ENCODE peak calls at places on chromosome 10, in nine cellular contexts. H, C, Z, O, U, G, P, E and A are unnamed samples. For H3K36me3, the result is how much of the 10 kb centered on the place peaks cover.

GRCh38 chr10:26860026-26860541 is 674 bp downstream of the ABI1 start:
- DNase-seq in E (peak), H (no peak), O (peak), U (peak), P (peak), Z (no peak), G (peak), C (peak), A (peak)

GRCh38 chr10:15349133-15349532 is 22.0 kb downstream of the FAM171A1 start:
- DNase-seq in H (no peak), E (no peak), P (no peak), C (no peak), U (no peak), Z (no peak), O (no peak), G (no peak), A (no peak)

GRCh38 chr10:79286318-79286951 is 60.8 kb upstream of the PPIF start:
- DNase-seq in G (no peak), U (no peak), H (peak), Z (no peak), E (peak), C (peak), P (peak), O (no peak), A (no peak)

GRCh38 chr10:29140991-29141390 is 147.9 kb upstream of the LYZL1 start:
- DNase-seq in O (peak), Z (no peak), C (peak), E (no peak), P (no peak), H (no peak), U (no peak), G (peak), A (no peak)

GRCh38 chr10:76278811-76279460 is 847.5 kb downstream of the LRMDA start:
- DNase-seq in G (no peak), P (no peak), O (no peak), H (no peak), U (no peak), Z (no peak), C (peak), E (no peak), A (no peak)

GRCh38 chr10:80290474-80291220 is 1.2 kb upstream of the MAT1A start:
- DNase-seq in G (no peak), P (no peak), U (no peak), O (no peak), Z (no peak), E (no peak), H (no peak), C (no peak), A (peak)

GRCh38 chr10:122707535-122707934 is 7.9 kb upstream of the C10orf120 start:
- DNase-seq in P (no peak), C (peak), O (no peak), U (no peak), E (no peak), H (no peak), Z (no peak), G (no peak), A (no peak)

GRCh38 chr10:86366033-86366901 is at the start of gene GRID1:
- DNase-seq in E (peak), U (peak), P (peak), O (peak), Z (no peak), G (no peak), H (peak), C (peak), A (peak)

GRCh38 chr10:61286695-61287094 is 166.5 kb downstream of the TMEM26 start:
- DNase-seq in E (peak), G (no peak), U (no peak), O (no peak), Z (no peak), P (peak), C (no peak), H (no peak), A (no peak)

GRCh38 chr10:19144206-19144605 is 95.6 kb downstream of the MALRD1 start:
- DNase-seq in U (no peak), H (no peak), E (no peak), Z (no peak), O (no peak), G (no peak), C (no peak), P (no peak), A (no peak)

GRCh38 chr10:43398939-43399871 is 9.8 kb downstream of the HNRNPF start:
- DNase-seq in E (no peak), C (peak), H (no peak), Z (no peak), U (no peak), G (peak), P (no peak), O (no peak), A (no peak)

GRCh38 chr10:110336111-110336721 is 31.5 kb upstream of the SMNDC1 start:
- DNase-seq in E (no peak), U (peak), P (no peak), G (peak), H (peak), C (peak), O (peak), Z (no peak), A (peak)

GRCh38 chr10:98272690-98273453 is 4.9 kb upstream of the LOXL4 start:
- DNase-seq in U (no peak), G (no peak), E (no peak), P (no peak), H (no peak), Z (no peak), O (peak), C (no peak), A (no peak)

GRCh38 chr10:131444862-131445461 is 133.4 kb upstream of the TCERG1L start:
- DNase-seq in G (no peak), E (no peak), U (no peak), O (no peak), Z (no peak), P (no peak), H (no peak), C (no peak), A (no peak)

GRCh38 chr10:59362184-59362966 is at the start of gene FAM13C:
- DNase-seq in Z (no peak), E (no peak), O (peak), U (peak), G (peak), P (peak), C (peak), H (peak), A (peak)

GRCh38 chr10:77609781-77610272 is 27.8 kb downstream of the KCNMA1 start:
- DNase-seq in H (no peak), G (no peak), E (no peak), C (peak), Z (no peak), O (no peak), P (peak), U (no peak), A (peak)

GRCh38 chr10:86553639-86554038 is 32.0 kb upstream of the WAPL start:
- DNase-seq in C (no peak), O (no peak), Z (no peak), E (no peak), H (no peak), U (peak), P (no peak), G (no peak), A (no peak)

GRCh38 chr10:96834121-96834520 is 2.0 kb downstream of the LCOR start:
- DNase-seq in P (no peak), U (no peak), E (no peak), G (peak), O (no peak), H (no peak), Z (no peak), C (peak), A (peak)

GRCh38 chr10:58326967-58327381 is 7.8 kb upstream of the UBE2D1 start:
- DNase-seq in U (no peak), P (no peak), O (peak), H (no peak), Z (no peak), C (peak), E (no peak), G (no peak), A (no peak)

GRCh38 chr10:73044378-73045285 is 52.0 kb downstream of the P4HA1 start:
- DNase-seq in Z (no peak), U (no peak), H (no peak), G (peak), E (no peak), C (peak), O (peak), P (no peak), A (no peak)

GRCh38 chr10:69005704-69006103 is 17.1 kb downstream of the KIFBP start:
- DNase-seq in U (no peak), O (no peak), C (no peak), H (no peak), P (no peak), E (no peak), Z (no peak), G (no peak), A (no peak)

GRCh38 chr10:69004821-69005220 is 16.2 kb downstream of the KIFBP start:
- DNase-seq in O (peak), U (peak), C (peak), Z (peak), H (peak), P (peak), G (peak), E (peak), A (peak)

GRCh38 chr10:69010151-69010640 is 21.6 kb downstream of the KIFBP start:
- DNase-seq in O (no peak), G (no peak), U (no peak), C (no peak), Z (no peak), P (no peak), E (no peak), H (no peak), A (no peak)

GRCh38 chr10:69007260-69007659 is 18.7 kb downstream of the KIFBP start:
- DNase-seq in Z (no peak), E (no peak), G (peak), O (no peak), H (no peak), P (no peak), U (no peak), C (no peak), A (no peak)

DNA sequence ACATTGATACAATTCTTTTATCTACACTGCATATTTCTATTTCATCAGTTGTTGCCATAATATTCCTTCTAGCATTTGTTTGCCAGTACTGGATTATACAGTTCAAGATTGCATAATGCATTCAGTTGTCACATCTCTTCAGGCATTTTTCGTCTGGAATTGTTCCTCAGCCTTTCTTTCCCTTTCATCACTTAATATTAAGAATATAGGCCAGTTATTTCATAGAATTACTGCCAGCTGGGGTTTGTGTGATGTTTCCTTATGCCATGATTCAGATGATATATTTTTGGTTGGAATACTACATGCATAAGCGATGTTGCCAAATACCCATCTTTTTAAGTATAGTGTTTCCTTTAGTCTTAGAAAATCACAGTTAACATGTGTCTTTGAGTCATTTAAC is 20.8 kb downstream of the KIFBP start:
- DNase-seq in H (no peak), O (no peak), C (peak), P (no peak), G (no peak), E (no peak), U (no peak), Z (no peak), A (no peak)
- H3K36me3 ChIP-seq in H (half or more), O (under half), C (under half), P (under half), G (under half), E (under half), U (under half), Z (under half), A (under half)

DNA sequence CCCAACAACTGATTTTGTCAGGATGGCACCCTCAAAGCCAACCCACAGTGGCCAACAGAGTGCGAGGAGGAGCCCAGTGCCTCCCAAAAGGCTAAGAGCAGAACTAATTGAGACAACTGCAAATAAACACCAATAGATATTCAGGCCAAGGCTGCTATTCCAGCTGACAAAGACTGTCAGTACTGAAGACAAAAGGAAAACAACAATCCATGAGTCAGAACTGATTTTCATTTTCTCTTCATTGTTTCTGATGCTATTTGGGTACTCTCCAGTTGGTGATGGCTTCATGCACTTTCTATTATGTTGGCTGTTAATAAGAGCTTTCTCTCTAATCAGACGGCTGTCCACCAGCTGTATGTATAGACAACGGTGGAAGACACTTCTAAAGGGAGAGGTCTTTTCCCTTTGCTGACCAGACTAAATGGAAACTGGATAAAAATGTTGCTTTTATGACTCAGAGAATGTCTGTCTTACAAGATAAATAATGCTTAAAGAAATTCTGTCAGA is 515.9 kb downstream of the PARD3 start:
- DNase-seq in H (no peak), C (peak), U (no peak), Z (no peak), E (no peak), O (no peak), P (no peak), G (peak), A (no peak)
- TF ChIP-seq EZH2phosphoT487 in H (no peak), C (no peak), U (no peak), Z (no peak), E (no peak), O (no peak), P (no peak), G (no peak), A (no peak)

DNA sequence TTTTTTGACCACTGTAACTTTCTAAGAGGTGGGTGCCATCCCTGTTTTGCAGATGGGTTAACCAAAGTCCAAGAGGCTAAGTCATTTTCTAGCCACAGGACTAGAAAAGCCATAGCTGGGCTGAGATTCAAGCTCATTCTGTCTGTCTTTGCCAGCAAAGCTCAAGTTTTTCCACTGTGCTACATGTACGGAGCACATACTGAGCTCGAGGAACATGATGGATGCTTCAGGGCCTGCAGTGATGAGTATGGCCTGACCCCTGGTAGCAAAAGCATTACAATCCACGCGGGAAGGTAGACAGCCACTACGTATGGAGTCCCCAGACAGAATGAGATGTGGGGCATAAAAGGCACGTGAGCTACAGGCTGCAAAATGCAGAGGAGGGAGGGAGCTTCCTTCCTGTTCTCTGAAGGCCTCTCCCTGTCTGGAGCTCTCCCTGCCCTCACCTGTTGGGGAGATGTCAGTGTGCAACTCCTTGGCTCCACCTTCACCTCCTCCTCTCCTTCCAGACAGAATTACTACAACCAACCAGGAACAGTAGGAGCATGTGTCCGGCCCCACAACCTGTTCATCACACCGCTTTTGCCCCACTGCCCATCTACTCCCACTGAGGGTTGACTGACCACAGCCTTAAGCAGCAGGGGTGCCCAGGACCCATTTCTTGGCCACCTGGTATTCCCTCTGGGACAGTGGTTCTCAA is 16.4 kb downstream of the ITPRIP start:
- DNase-seq in Z (no peak), G (no peak), O (no peak), C (no peak), P (no peak), E (peak), U (no peak), H (no peak), A (no peak)
- H3K36me3 ChIP-seq in Z (under half), G (under half), O (under half), C (under half), P (under half), E (under half), U (under half), H (under half), A (under half)

GRCh38 chr10:130140425-130140824 is 4.2 kb downstream of the GLRX3 start:
- DNase-seq in G (no peak), U (no peak), Z (no peak), O (no peak), H (no peak), P (no peak), C (no peak), E (no peak), A (no peak)
- TF ChIP-seq EZH2phosphoT487 in G (no peak), U (no peak), Z (no peak), O (no peak), H (no peak), P (no peak), C (no peak), E (no peak), A (no peak)